ENCODE peak calls at places on chromosomes 5 and 9, in four cellular contexts. P is K562, E is HepG2, X is A549. Y is an unnamed sample.
A peak's percentile ranks its signal among the peaks of the same experiment; 100 is the strongest.

GRCh38 chr5:138083702-138084101 is at the start of gene WNT8A:
- DNase-seq in P (no peak), E (no peak), X (no peak), Y (no peak)

GRCh38 chr5:96584712-96585111 is 77.5 kb upstream of the CAST start:
- DNase-seq in P (no peak), E (no peak), X (no peak), Y (peak; percentile 10)

GRCh38 chr9:17057729-17058128 is 77.1 kb upstream of the CNTLN start:
- DNase-seq in P (no peak), E (peak; percentile 33), X (no peak), Y (no peak)

GRCh38 chr9:4211022-4211421 is 88.8 kb downstream of the GLIS3 start:
- DNase-seq in P (no peak), E (no peak), X (no peak), Y (no peak)

GRCh38 chr5:84298628-84299027 is 86.1 kb downstream of the EDIL3 start:
- DNase-seq in P (no peak), E (no peak), X (no peak), Y (peak; percentile 83)

GRCh38 chr9:6681957-6682501 is 36.5 kb upstream of the GLDC start:
- DNase-seq in P (no peak), E (no peak), X (no peak), Y (no peak)

GRCh38 chr9:112762726-112763518 is 12.4 kb downstream of the SNX30 start:
- DNase-seq in P (no peak), E (no peak), X (no peak), Y (no peak)

GRCh38 chr9:33818167-33818831 is 1.3 kb downstream of the UBE2R2 start:
- DNase-seq in P (no peak), E (peak; percentile 47), X (no peak), Y (peak; percentile 46)

GRCh38 chr5:151772868-151773561 is 1.3 kb downstream of the G3BP1 start:
- DNase-seq in P (no peak), E (no peak), X (no peak), Y (no peak)

GRCh38 chr5:151223447-151224264 is at the start of gene CCDC69:
- DNase-seq in P (peak; percentile 70), E (peak; percentile 52), X (peak; percentile 91), Y (peak; percentile 81)

GRCh38 chr9:35733109-35733541 is 659 bp downstream of the CREB3 start:
- DNase-seq in P (peak; percentile 28), E (peak; percentile 60), X (peak; percentile 79), Y (peak; percentile 51)

GRCh38 chr9:16213781-16214515 is 656.5 kb downstream of the BNC2 start:
- DNase-seq in P (no peak), E (no peak), X (peak; percentile 46), Y (no peak)

GRCh38 chr9:129415954-129416651 is 204.8 kb downstream of the C9orf50 start:
- DNase-seq in P (no peak), E (no peak), X (no peak), Y (no peak)

GRCh38 chr9:16207161-16207560 is 654.3 kb downstream of the CCDC171 start:
- DNase-seq in P (no peak), E (no peak), X (no peak), Y (peak; percentile 73)

GRCh38 chr9:87609002-87609401 is 111.3 kb downstream of the DAPK1 start:
- DNase-seq in P (no peak), E (no peak), X (no peak), Y (no peak)

GRCh38 chr9:87605676-87606075 is 108.0 kb downstream of the DAPK1 start:
- DNase-seq in P (no peak), E (no peak), X (no peak), Y (no peak)

GRCh38 chr9:87607859-87608258 is 110.2 kb downstream of the DAPK1 start:
- DNase-seq in P (no peak), E (no peak), X (no peak), Y (peak; percentile 4)

GRCh38 chr9:87604886-87605588 is 107.4 kb downstream of the DAPK1 start:
- DNase-seq in P (no peak), E (no peak), X (no peak), Y (peak; percentile 18)

DNA sequence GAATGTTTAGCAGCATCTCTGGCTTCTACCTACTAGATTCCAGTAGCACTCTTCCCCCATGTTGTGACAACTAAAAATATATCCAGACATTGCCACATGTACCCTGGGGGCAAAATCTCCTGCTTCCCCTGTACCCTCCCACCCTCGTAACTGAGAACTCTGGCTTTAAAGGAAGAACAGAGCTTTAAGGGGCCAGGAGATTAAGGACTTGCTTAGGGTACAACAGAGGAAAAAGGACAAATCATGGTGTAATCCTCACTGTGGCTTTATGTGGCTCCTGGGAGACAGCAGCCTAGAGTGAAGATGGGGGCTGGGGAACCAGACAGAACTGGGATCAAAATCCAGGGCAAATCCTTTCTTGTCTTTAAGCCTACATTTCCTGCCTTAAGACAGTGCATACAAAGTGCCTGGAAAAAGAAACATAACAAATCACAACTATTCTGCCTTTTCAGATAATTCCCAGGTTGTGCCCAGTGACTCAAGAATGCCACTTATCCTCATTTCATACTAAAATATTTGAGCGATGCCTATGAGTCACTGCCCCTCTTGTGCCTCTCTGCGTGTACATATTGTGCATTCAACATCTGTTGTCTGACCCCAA is 109.4 kb downstream of the DAPK1 start:
- DNase-seq in P (no peak), E (no peak), X (peak; percentile 24), Y (no peak)
- TF ChIP-seq MAX in P (no peak), E (no peak), X (no peak), Y (no peak)

DNA sequence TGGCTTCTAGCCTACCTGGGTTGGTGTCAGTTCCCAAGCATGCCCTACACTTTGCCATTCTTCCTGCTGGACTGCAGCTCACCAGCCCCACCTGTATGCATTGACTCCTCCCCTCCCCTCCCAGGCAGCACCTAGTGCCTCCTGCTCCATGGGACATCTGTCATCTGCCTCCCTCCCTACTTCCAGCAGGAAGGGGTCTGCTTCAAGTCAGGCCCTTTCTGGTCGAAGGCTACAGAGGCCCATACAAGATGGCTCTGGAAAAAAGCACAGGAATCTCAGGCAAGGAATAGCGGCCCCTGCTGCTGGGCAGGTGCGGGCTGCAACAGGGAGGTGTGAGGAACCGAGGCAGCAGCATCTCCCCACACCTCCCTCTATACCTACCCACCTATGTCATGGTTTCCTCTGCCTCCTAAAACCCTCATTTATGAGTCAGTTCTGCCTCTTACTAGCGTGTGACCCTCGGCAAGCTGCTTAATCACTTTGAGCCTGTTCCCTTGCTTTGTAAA is 19.7 kb downstream of the WWC1 start:
- DNase-seq in P (no peak), E (no peak), X (no peak), Y (no peak)
- TF ChIP-seq MYC in P (no peak), E (no peak), X (no peak), Y (no peak)

GRCh38 chr9:136808075-136808780 is 480 bp downstream of the RABL6 start:
- DNase-seq in P (no peak), E (no peak), X (no peak), Y (peak; percentile 39)
- TF ChIP-seq MAX in P (no peak), E (no peak), X (no peak), Y (no peak)

DNA sequence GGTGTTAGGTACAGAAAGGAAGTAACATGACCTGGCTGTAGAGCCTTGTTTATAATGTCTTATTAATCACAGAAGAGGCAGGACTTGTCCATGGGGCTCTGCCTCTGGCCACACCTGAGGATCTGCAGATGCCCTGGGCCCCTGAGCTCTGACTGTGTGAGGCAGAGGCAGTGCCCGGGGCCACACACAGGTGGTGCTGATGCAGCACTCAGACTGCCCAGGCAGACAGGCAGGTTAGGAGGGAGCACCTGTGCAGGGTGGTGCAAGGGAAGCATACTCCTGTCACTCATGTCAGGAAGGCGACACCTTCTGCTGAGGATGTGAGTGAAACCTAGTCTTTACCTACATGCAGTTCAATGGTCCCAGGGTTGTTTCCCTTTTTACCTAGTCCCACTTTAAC is 88.7 kb downstream of the CFAP90 start:
- DNase-seq in P (no peak), E (no peak), X (no peak), Y (no peak)
- TF ChIP-seq MYC in P (no peak), E (no peak), X (no peak), Y (no peak)

DNA sequence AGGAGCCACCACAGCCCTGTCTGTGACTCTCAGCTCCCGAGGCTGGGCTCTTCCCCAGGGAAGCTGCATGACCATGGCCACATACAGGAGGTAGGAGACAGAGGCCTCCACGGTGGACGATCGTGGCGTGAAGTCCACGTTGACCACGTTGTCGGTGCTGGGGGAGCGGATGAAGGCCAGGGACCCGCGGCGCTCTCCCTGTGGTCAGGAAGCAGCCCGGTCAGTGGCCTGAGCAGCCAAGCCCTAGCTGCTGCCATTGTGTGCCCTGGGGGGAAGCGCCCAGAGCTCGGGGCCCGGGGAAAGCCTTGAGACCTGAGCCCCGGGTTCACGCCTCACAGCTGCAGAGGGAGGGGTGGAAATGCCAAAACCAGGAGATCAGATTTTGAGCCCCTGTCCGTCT is 34.3 kb downstream of the EXOC3 start:
- DNase-seq in P (no peak), E (no peak), X (no peak), Y (no peak)
- TF ChIP-seq MAX in P (no peak), E (no peak), X (no peak), Y (no peak)

DNA sequence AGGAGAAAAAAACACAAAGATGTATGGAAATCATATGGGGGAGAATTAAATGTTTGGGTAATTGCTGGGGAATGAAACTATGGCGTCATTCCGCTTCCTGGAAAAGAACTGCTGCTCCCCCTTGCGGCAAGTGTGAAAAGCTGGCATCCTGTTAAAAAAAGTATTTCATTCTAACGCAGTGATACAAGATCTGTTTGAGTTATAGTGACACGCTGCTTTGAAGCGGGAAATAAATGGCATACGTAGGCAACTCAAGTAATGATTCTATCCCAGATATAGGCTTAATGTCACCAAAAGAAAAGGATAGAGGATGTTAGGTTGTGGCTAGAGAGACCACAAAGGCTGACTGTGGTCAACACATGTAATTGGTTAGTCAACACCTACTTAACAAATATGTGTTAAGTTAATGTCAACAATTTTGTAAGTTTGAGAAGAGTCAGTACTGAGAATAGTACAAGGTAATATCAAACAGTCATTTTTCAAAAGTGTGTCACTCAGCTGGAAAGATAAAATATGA is 70.2 kb upstream of the ALDH1A1 start:
- DNase-seq in P (peak; percentile 15), E (peak; percentile 75), X (peak; percentile 42), Y (peak; percentile 54)
- TF ChIP-seq MYC in P (no peak), E (no peak), X (no peak), Y (no peak)